ENCODE peak calls at places on chromosomes 5 and 9, in eight cellular contexts. Y, O, C, I, N, L, P and Q are unnamed samples.

GRCh38 chr9:132125944-132126720 is 35.7 kb upstream of the NTNG2 start:
- DNase-seq in N (no peak), C (no peak), I (no peak), Y (no peak), P (no peak), O (no peak), L (no peak), Q (no peak)

GRCh38 chr5:143657814-143658395 is 154.1 kb upstream of the HMHB1 start:
- DNase-seq in L (no peak), Y (no peak), P (peak; percentile 34), O (no peak), C (no peak), I (no peak), N (no peak), Q (no peak)

GRCh38 chr9:36772449-36773370 is 200.0 kb downstream of the MELK start:
- DNase-seq in P (peak; percentile 52), L (peak; percentile 36), Y (no peak), C (no peak), O (no peak), N (no peak), I (no peak), Q (no peak)

GRCh38 chr5:169213479-169213878 is 87.5 kb downstream of the SLIT3 start:
- DNase-seq in L (no peak), Y (no peak), C (no peak), I (no peak), O (no peak), P (no peak), N (no peak), Q (no peak)

GRCh38 chr9:129313331-129313955 is 135.4 kb upstream of the IER5L start:
- DNase-seq in N (no peak), P (no peak), C (no peak), L (no peak), O (no peak), Y (no peak), I (peak; percentile 20), Q (peak; percentile 35)

GRCh38 chr9:98958271-98958989 is 14.7 kb downstream of the COL15A1 start:
- DNase-seq in Y (no peak), I (no peak), L (peak; percentile 98), O (no peak), P (peak; percentile 36), N (no peak), C (no peak), Q (no peak)

GRCh38 chr5:115267617-115268016 is 4.9 kb upstream of the PGGT1B start:
- DNase-seq in Y (no peak), I (no peak), P (no peak), O (no peak), L (peak; percentile 83), N (no peak), C (no peak), Q (no peak)

GRCh38 chr5:175344331-175345200 is 99.4 kb downstream of the DRD1 start:
- DNase-seq in Y (no peak), I (no peak), C (no peak), N (no peak), L (peak; percentile 50), O (no peak), P (peak; percentile 14), Q (no peak)

GRCh38 chr5:159878988-159879471 is 37.3 kb upstream of the ADRA1B start:
- DNase-seq in Y (peak; percentile 33), N (peak; percentile 58), L (peak; percentile 85), C (peak; percentile 56), O (peak; percentile 26), P (peak; percentile 83), I (peak; percentile 56), Q (no peak)

GRCh38 chr5:140345919-140346347 is 470 bp downstream of the HBEGF start:
- DNase-seq in I (peak; percentile 61), Y (peak; percentile 62), P (peak; percentile 71), O (no peak), L (peak; percentile 66), N (peak; percentile 81), C (peak; percentile 60), Q (peak; percentile 88)

GRCh38 chr5:169273881-169274280 is 27.1 kb downstream of the SLIT3 start:
- DNase-seq in O (no peak), N (no peak), Y (no peak), C (no peak), L (no peak), P (no peak), I (no peak), Q (no peak)

GRCh38 chr5:128537306-128537998 is 593 bp downstream of the FBN2 start:
- DNase-seq in C (no peak), L (peak; percentile 55), N (peak; percentile 50), O (peak; percentile 19), Y (no peak), I (peak; percentile 29), P (peak; percentile 63), Q (peak; percentile 80)

GRCh38 chr5:133471699-133472098 is 140.6 kb downstream of the FSTL4 start:
- DNase-seq in Y (no peak), L (no peak), I (no peak), C (no peak), O (no peak), P (no peak), N (no peak), Q (no peak)

GRCh38 chr5:33588654-33589372 is 148.0 kb downstream of the TARS1 start:
- DNase-seq in C (peak; percentile 22), N (no peak), Y (no peak), P (peak; percentile 25), L (no peak), O (no peak), I (no peak), Q (no peak)

GRCh38 chr9:73143606-73144328 is 7.9 kb upstream of the ANXA1 start:
- DNase-seq in I (no peak), N (no peak), O (no peak), Y (no peak), L (peak; percentile 88), P (peak; percentile 75), C (no peak), Q (no peak)

DNA sequence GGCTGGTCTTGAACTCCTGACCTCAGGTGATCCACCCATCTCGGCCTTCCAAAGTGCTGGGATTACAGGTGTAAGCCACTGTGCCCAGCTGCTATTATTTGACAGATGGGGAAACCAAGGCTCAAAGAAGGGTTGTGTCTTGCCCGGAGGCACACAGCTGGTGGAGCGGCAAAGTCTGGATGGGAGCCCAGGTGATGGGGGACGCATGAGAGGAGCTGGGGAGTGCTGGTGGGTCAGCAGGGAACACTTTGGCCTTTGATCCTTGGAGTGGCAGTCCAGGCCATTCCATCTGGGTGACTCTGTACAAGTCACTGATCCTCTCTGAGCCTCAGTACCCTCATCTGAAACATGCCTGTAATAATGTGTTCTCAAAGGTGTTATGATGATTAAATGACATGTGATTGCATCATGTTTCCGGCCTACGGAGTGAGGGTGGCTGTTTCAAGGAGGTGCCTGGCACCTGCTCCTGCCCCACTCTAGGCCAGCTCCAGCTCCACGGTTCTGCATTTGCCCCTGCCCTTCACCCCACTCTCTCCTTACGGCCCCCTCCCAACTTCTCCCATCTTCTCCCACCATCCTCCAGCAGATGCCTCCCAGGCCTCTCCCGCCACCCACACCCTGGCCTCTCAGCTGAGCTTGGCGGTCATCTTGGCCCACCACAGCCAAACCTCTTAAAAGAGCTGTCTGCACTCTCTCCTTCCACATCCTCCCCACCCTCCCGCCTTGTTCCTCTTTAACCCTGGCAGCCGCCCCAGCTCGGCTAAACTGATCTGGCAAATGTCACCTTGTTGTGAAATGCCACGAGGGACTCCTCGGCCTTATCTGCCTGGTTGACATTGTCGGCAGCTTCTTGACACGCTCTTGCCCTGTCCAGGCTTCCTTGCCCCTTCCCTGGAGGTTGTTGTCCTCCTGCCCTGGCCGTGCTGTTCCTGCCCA is 5.5 kb upstream of the DBN1 start:
- DNase-seq in O (peak; percentile 82), L (peak; percentile 66), I (peak; percentile 93), C (peak; percentile 69), Y (peak; percentile 83), N (peak; percentile 79), P (peak; percentile 56), Q (peak; percentile 88)
- H3K4me1 ChIP-seq in O (peaks cover 72% of the 10 kb centered on the region), L (peaks cover 24% of the 10 kb centered on the region), I (no peaks in the 10 kb centered on the region), C (peaks cover 23% of the 10 kb centered on the region), Y (peaks cover 26% of the 10 kb centered on the region), N (peaks cover 24% of the 10 kb centered on the region), P (peaks cover 6% of the 10 kb centered on the region), Q (peaks cover 70% of the 10 kb centered on the region)

DNA sequence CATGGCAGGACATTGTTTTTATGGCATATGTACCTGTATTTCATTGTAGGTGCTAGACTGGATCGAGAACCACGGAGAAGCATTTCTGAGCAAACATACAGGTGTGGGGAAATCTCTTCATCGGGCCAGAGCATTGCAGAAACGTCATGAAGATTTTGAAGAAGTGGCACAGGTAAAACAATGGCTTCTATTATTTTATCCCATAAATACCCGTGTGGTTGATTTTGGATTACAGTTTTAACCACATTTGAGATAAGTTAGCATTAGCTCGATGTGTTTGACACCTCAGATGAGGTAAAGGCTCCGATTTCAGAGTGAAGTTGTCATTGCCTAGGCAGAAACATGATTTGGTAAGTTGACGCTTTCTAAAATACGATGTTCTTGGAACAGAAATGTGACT is 187.6 kb downstream of the TRIO start:
- DNase-seq in N (no peak), P (no peak), C (no peak), L (no peak), Y (no peak), I (no peak), O (no peak), Q (no peak)
- H3K4me1 ChIP-seq in N (peaks cover 6% of the 10 kb centered on the region), P (no peaks in the 10 kb centered on the region), C (no peaks in the 10 kb centered on the region), L (peaks cover 23% of the 10 kb centered on the region), Y (peaks cover 13% of the 10 kb centered on the region), I (no peaks in the 10 kb centered on the region), O (peaks cover 18% of the 10 kb centered on the region), Q (peaks cover 34% of the 10 kb centered on the region)

GRCh38 chr9:33159058-33159759 is 7.9 kb downstream of the B4GALT1 start:
- DNase-seq in O (peak; percentile 77), P (peak; percentile 46), C (peak; percentile 86), Y (no peak), N (peak; percentile 79), L (peak; percentile 35), I (peak; percentile 76), Q (peak; percentile 89)

GRCh38 chr9:33157960-33158359 is 9.2 kb downstream of the B4GALT1 start:
- DNase-seq in N (no peak), C (no peak), L (no peak), Y (no peak), O (no peak), I (no peak), P (no peak), Q (no peak)

GRCh38 chr9:33159760-33160127 is 7.4 kb downstream of the B4GALT1 start:
- DNase-seq in O (peak; percentile 52), N (peak; percentile 69), P (no peak), I (peak; percentile 61), Y (no peak), L (peak; percentile 92), C (peak; percentile 58), Q (peak; percentile 85)

GRCh38 chr9:33161011-33161588 is 6.0 kb downstream of the B4GALT1 start:
- DNase-seq in Y (peak; percentile 53), N (peak; percentile 82), P (peak; percentile 88), L (peak; percentile 98), C (peak; percentile 73), O (peak; percentile 36), I (peak; percentile 69), Q (peak; percentile 83)

DNA sequence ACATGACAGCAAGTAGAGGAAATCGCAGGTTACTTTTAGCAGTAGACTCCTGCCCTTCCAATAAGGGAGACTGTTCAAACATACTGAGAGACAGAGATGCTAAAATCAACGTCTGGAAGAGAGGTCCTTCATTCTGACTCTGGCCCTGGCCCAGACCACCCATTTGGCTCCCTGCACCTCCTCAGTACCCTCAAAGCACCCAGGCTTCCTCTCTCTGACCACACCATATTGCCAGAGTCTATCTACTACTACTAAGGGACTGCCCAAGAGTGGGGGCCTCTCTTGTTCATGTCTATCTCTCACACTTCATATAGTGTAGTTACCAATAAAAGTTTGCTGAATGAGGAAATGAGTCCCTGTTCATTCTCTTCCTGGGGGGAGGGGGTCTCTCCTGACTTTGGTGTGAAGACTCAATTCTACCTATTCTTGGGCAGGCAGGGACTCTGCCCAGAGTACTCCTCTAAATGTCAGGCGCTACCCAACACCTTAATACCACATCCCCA is 8.5 kb downstream of the B4GALT1 start:
- DNase-seq in P (no peak), C (no peak), N (no peak), L (no peak), O (no peak), Y (no peak), I (no peak), Q (no peak)
- H3K4me1 ChIP-seq in P (peaks cover 68% of the 10 kb centered on the region), C (peaks cover 58% of the 10 kb centered on the region), N (peaks cover 97% of the 10 kb centered on the region), L (peaks cover 52% of the 10 kb centered on the region), O (peaks cover 94% of the 10 kb centered on the region), Y (peaks cover 93% of the 10 kb centered on the region), I (peaks cover 14% of the 10 kb centered on the region), Q (peaks cover 98% of the 10 kb centered on the region)

GRCh38 chr5:138793481-138794010 is 40.3 kb downstream of the CTNNA1 start:
- DNase-seq in P (no peak), O (no peak), N (no peak), L (peak; percentile 34), I (no peak), C (no peak), Y (no peak), Q (no peak)
- H3K4me1 ChIP-seq in P (peaks cover 12% of the 10 kb centered on the region), O (peaks cover 95% of the 10 kb centered on the region), N (peaks cover 39% of the 10 kb centered on the region), L (peaks cover 13% of the 10 kb centered on the region), I (no peaks in the 10 kb centered on the region), C (no peaks in the 10 kb centered on the region), Y (peaks cover 46% of the 10 kb centered on the region), Q (peaks cover 11% of the 10 kb centered on the region)